ENCODE peak calls at places on chromosome 1, in nine cellular contexts. Y is epithelial cell of prostate, W is fibroblast of lung, R is AG20443, U is NCI-H446 treated with DMSO at 0.1 percent for 48 hours, F is heart right ventricle, Q is fibroblast of gingiva, C is M059J, D is nucleus accumbens. H is an unnamed sample.

GRCh38 chr1:191959856-191960255 is 198.4 kb upstream of the RGS18 start:
- DNase-seq in Y (no peak), W (no peak), R (no peak), U (no peak), F (no peak), Q (no peak), C (no peak), D (no peak), H (no peak)

GRCh38 chr1:153789478-153790148 is 14.4 kb downstream of the SLC27A3 start:
- DNase-seq in Y (no peak), W (no peak), R (no peak), U (no peak), F (no peak), Q (no peak), C (no peak), D (no peak), H (no peak)

GRCh38 chr1:26094677-26095383 is 16.8 kb upstream of the PDIK1L start:
- DNase-seq in Y (no peak), W (peak; percentile 10), R (peak; percentile 46), U (no peak), F (peak; percentile 52), Q (peak; percentile 47), C (peak; percentile 85), D (no peak), H (no peak)

GRCh38 chr1:212916395-212917133 is 33.8 kb upstream of the VASH2 start:
- DNase-seq in Y (no peak), W (peak; percentile 18), R (peak; percentile 48), U (no peak), F (peak; percentile 42), Q (no peak), C (peak; percentile 35), D (no peak), H (peak; percentile 20)

GRCh38 chr1:5992814-5993552 is 758 bp upstream of the NPHP4 start:
- DNase-seq in Y (no peak), W (no peak), R (peak; percentile 58), U (no peak), F (peak; percentile 22), Q (no peak), C (peak; percentile 42), D (no peak), H (no peak)

GRCh38 chr1:117788014-117788413 is 141.4 kb downstream of the GDAP2 start:
- DNase-seq in Y (no peak), W (no peak), R (no peak), U (no peak), F (no peak), Q (no peak), C (no peak), D (no peak), H (no peak)

GRCh38 chr1:80987106-80987505 is 813.6 kb upstream of the ADGRL2 start:
- DNase-seq in Y (no peak), W (peak; percentile 3), R (no peak), U (no peak), F (no peak), Q (no peak), C (no peak), D (no peak), H (peak; percentile 86)

GRCh38 chr1:76993036-76993435 is 125.8 kb downstream of the ST6GALNAC5 start:
- DNase-seq in Y (no peak), W (no peak), R (no peak), U (no peak), F (no peak), Q (no peak), C (no peak), D (no peak), H (no peak)

GRCh38 chr1:94304553-94304952 is 67.2 kb upstream of the ARHGAP29 start:
- DNase-seq in Y (no peak), W (no peak), R (no peak), U (no peak), F (no peak), Q (no peak), C (peak; percentile 52), D (no peak), H (peak; percentile 71)

GRCh38 chr1:179917601-179918429 is 35.7 kb downstream of the TOR1AIP1 start:
- DNase-seq in Y (no peak), W (no peak), R (no peak), U (no peak), F (no peak), Q (no peak), C (no peak), D (no peak), H (no peak)

GRCh38 chr1:103256490-103256889 is 148.2 kb upstream of the COL11A1 start:
- DNase-seq in Y (no peak), W (peak; percentile 44), R (no peak), U (no peak), F (no peak), Q (peak; percentile 72), C (no peak), D (no peak), H (no peak)